ENCODE peak calls at places on chromosomes 3 and 15, in four cellular contexts. I, Z, E and W are unnamed samples.

GRCh38 chr15:79903626-79904025 is 6.8 kb upstream of the MTHFS start:
- DNase-seq in I (no peak), Z (no peak), E (no peak), W (no peak)

GRCh38 chr15:31263751-31264533 is 62.7 kb upstream of the KLF13 start:
- DNase-seq in I (peak), Z (peak), E (no peak), W (no peak)

GRCh38 chr3:84998545-84998944 is 39.8 kb downstream of the CADM2 start:
- DNase-seq in I (no peak), Z (no peak), E (no peak), W (no peak)

GRCh38 chr3:42652611-42653302 is 740 bp upstream of the ZBTB47 start:
- DNase-seq in I (no peak), Z (no peak), E (no peak), W (no peak)

GRCh38 chr3:55870576-55870975 is 383.5 kb upstream of the WNT5A start:
- DNase-seq in I (no peak), Z (no peak), E (no peak), W (no peak)

GRCh38 chr15:68818088-68818670 is 2.5 kb downstream of the ANP32A start:
- DNase-seq in I (peak), Z (peak), E (peak), W (no peak)

GRCh38 chr15:58521293-58521991 is 89.7 kb downstream of the LIPC start:
- DNase-seq in I (no peak), Z (no peak), E (peak), W (peak)

GRCh38 chr15:62323353-62323752 is 158.3 kb upstream of the C2CD4B start:
- DNase-seq in I (no peak), Z (no peak), E (peak), W (no peak)

GRCh38 chr15:68592054-68592453 is 13.3 kb downstream of the CORO2B start:
- DNase-seq in I (no peak), Z (no peak), E (no peak), W (no peak)

GRCh38 chr3:121651684-121652083 is 9.0 kb downstream of the HCLS1 start:
- DNase-seq in I (no peak), Z (no peak), E (no peak), W (no peak)

GRCh38 chr3:27114684-27115083 is 254.5 kb downstream of the NEK10 start:
- DNase-seq in I (no peak), Z (no peak), E (no peak), W (no peak)

GRCh38 chr15:73983211-73983727 is 8.8 kb downstream of the STOML1 start:
- DNase-seq in I (no peak), Z (no peak), E (no peak), W (no peak)

GRCh38 chr3:112405845-112406244 is 72.9 kb downstream of the CD200 start:
- DNase-seq in I (no peak), Z (no peak), E (no peak), W (no peak)

GRCh38 chr15:74847462-74847861 is 4.5 kb upstream of the ULK3 start:
- DNase-seq in I (no peak), Z (no peak), E (no peak), W (no peak)

GRCh38 chr3:29281265-29282228 is 676 bp downstream of the RBMS3 start:
- DNase-seq in I (no peak), Z (no peak), E (no peak), W (no peak)

GRCh38 chr15:35736150-35736549 is 190.2 kb upstream of the DPH6 start:
- DNase-seq in I (no peak), Z (no peak), E (no peak), W (no peak)

GRCh38 chr15:96049323-96049722 is 281.2 kb upstream of the NR2F2 start:
- DNase-seq in I (no peak), Z (no peak), E (no peak), W (no peak)

GRCh38 chr3:116254535-116254934 is 190.8 kb downstream of the LSAMP start:
- DNase-seq in I (no peak), Z (no peak), E (no peak), W (no peak)

GRCh38 chr3:74537164-74537563 is 77.3 kb downstream of the CNTN3 start:
- DNase-seq in I (no peak), Z (no peak), E (no peak), W (no peak)

GRCh38 chr3:64223809-64224570 is 1.3 kb downstream of the PRICKLE2 start:
- DNase-seq in I (no peak), Z (no peak), E (no peak), W (no peak)

GRCh38 chr3:71210257-71211002 is 373.1 kb downstream of the FOXP1 start:
- DNase-seq in I (no peak), Z (no peak), E (no peak), W (no peak)

GRCh38 chr3:112738366-112738765 is 97.4 kb upstream of the CCDC80 start:
- DNase-seq in I (no peak), Z (no peak), E (no peak), W (no peak)

GRCh38 chr3:117433439-117433838 is 723.9 kb downstream of the TUSC7 start:
- DNase-seq in I (no peak), Z (no peak), E (no peak), W (no peak)

GRCh38 chr3:173913397-173913796 is 515.9 kb downstream of the NLGN1 start:
- DNase-seq in I (no peak), Z (no peak), E (no peak), W (no peak)

GRCh38 chr3:137778941-137779340 is 14.8 kb downstream of the SOX14 start:
- DNase-seq in I (no peak), Z (no peak), E (peak), W (no peak)

GRCh38 chr3:115835946-115836345 is 212.6 kb downstream of the GAP43 start:
- DNase-seq in I (no peak), Z (no peak), E (no peak), W (no peak)

GRCh38 chr15:36479200-36479896 is 100.1 kb upstream of the CDIN1 start:
- DNase-seq in I (no peak), Z (no peak), E (peak), W (no peak)

GRCh38 chr3:186487037-186487436 is 57.1 kb downstream of the CRYGS start:
- DNase-seq in I (no peak), Z (no peak), E (no peak), W (no peak)

GRCh38 chr3:61715886-61716527 is 154.6 kb downstream of the PTPRG start:
- DNase-seq in I (no peak), Z (no peak), E (no peak), W (no peak)

GRCh38 chr15:98954411-98954810 is 53.2 kb downstream of the PGPEP1L start:
- DNase-seq in I (no peak), Z (no peak), E (no peak), W (no peak)

GRCh38 chr3:50577348-50577747 is 8.0 kb downstream of the HEMK1 start:
- DNase-seq in I (no peak), Z (no peak), E (no peak), W (no peak)

GRCh38 chr3:176785207-176785606 is 412.1 kb downstream of the TBL1XR1 start:
- DNase-seq in I (no peak), Z (no peak), E (no peak), W (no peak)

GRCh38 chr3:7875858-7876442 is 625.7 kb upstream of the LMCD1 start:
- DNase-seq in I (no peak), Z (no peak), E (no peak), W (no peak)

GRCh38 chr3:67602816-67603215 is 51.6 kb downstream of the SUCLG2 start:
- DNase-seq in I (no peak), Z (no peak), E (no peak), W (no peak)

GRCh38 chr3:151037746-151038145 is 47.7 kb upstream of the MED12L start:
- DNase-seq in I (no peak), Z (no peak), E (no peak), W (no peak)

GRCh38 chr3:191440532-191440931 is 20.4 kb upstream of the PYDC2 start:
- DNase-seq in I (no peak), Z (no peak), E (no peak), W (no peak)

GRCh38 chr3:194396897-194397756 is 1.9 kb downstream of the GP5 start:
- DNase-seq in I (no peak), Z (peak), E (peak), W (no peak)

GRCh38 chr3:126034481-126035361 is 49.2 kb downstream of the SLC41A3 start:
- DNase-seq in I (peak), Z (no peak), E (no peak), W (no peak)

GRCh38 chr15:76931397-76932089 is at the start of gene RCN2:
- DNase-seq in I (peak), Z (peak), E (peak), W (no peak)
- H3K27ac ChIP-seq in I (peak), Z (peak), E (peak), W (no peak)

GRCh38 chr3:177978948-177979347 is 557.3 kb upstream of the KCNMB2 start:
- DNase-seq in I (no peak), Z (no peak), E (no peak), W (no peak)
- H3K27ac ChIP-seq in I (no peak), Z (no peak), E (no peak), W (no peak)

GRCh38 chr15:25418202-25418601 is 20.6 kb downstream of the UBE3A start:
- DNase-seq in I (no peak), Z (no peak), E (no peak), W (no peak)
- H3K27ac ChIP-seq in I (no peak), Z (no peak), E (no peak), W (no peak)

DNA sequence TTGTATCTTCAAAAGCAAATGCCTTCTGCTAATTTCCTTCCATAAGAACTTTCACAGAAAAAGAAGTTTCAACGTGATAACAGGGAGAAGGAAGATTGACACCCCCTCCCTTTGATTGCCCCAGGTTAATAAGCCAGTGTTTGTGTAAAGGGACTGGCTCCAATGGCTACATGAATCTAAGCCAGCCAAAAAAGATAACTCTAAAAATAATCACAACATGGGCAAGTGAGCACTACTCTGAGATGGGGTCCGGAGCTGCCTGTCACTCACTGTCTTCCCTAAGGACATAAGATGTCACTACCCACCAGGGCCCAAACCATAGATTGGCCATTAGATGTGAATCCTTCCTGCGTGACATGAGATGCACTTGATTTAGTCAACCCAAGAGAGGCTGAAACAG is 17.6 kb upstream of the ST8SIA2 start:
- DNase-seq in I (no peak), Z (no peak), E (no peak), W (no peak)
- H3K27ac ChIP-seq in I (no peak), Z (no peak), E (no peak), W (no peak)

GRCh38 chr3:58041182-58041825 is 33.1 kb downstream of the FLNB start:
- DNase-seq in I (no peak), Z (no peak), E (no peak), W (no peak)
- H3K27ac ChIP-seq in I (no peak), Z (no peak), E (peak), W (no peak)

DNA sequence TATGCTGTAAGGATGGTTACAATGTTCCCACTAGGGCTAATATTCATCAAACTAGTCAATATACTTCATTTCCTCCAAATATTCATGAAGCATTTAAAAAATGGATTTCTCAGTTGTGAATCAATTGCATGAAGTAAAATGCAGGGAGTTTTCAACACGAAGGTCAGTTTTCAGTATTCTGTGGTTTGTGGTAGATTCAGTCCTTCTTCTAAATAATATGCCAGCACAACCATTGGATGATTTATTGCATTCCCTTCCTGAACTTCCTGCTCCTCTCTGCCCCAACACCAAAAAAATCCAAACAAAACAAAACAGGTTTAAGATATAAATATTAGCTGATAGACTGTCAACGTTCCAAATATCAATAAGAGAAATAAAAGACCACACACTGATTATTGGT is 92.8 kb upstream of the STT3B start:
- DNase-seq in I (no peak), Z (no peak), E (no peak), W (no peak)
- H3K27ac ChIP-seq in I (no peak), Z (no peak), E (no peak), W (no peak)

DNA sequence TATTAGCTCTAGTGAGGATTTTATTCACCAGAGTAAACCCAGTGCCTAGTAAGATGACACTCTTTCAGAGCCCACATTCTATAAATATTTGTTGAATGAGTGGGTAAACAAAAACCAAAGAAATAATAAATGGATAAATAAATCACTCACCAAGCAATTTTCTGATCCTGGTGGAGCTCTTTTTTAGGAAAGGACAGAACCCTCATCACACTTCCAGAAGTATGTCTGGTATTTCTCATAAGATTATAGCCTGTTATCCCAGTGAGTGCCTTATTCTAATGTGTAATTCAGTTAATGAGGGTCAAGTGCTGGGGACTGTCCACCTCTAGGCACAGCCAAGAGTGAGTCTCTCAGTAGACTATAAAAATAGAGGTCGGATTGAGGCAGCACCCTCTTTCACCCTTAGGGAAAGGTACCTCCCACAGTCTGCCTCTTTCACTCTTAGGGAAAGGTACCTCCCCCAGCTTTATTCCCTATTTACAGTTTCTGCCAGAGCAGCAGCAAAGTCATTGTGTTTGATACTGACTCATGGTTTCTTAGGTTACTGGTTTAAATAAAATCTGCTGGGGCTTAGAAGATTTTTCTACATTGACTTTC is 144.9 kb downstream of the STAC start:
- DNase-seq in I (no peak), Z (no peak), E (peak), W (no peak)
- H3K27ac ChIP-seq in I (no peak), Z (no peak), E (no peak), W (no peak)

DNA sequence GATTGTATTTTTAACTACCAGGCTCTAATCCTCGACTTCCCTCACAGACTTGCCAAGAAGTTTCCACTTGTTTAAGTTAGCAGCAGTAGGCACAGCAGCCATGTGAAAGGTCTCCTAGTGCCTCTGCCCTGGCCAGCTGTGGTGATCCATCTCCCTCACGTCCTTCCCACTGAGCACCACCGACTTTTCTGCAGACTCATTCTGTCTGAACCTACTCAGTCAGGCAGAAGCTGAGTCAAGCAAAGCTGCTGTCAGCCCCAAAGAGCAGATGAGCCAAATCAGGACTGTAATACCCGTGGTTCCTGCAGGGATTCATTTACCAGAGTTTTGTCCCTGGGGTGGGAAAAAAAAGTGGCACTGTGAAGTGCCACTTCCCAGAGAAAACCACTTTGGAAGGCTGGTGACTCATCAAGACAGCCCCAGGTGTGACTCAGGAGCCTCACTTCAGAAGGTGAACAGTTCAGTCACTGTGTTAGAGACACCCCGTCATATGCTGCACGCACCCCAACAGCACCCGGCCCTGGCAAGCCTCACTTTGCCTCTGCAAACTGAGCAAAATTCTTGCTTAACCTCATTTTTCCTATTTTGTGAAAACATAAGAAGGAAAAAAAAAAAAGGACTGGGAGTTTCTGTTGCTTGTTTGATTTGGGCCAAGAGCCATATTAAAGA is 76.0 kb downstream of the WWTR1 start:
- DNase-seq in I (no peak), Z (no peak), E (no peak), W (no peak)
- H3K27ac ChIP-seq in I (no peak), Z (no peak), E (no peak), W (peak)

GRCh38 chr3:157071744-157072525 is 88.0 kb downstream of the CCNL1 start:
- DNase-seq in I (no peak), Z (no peak), E (no peak), W (no peak)

GRCh38 chr3:157069406-157069805 is 90.5 kb downstream of the CCNL1 start:
- DNase-seq in I (no peak), Z (no peak), E (no peak), W (no peak)

GRCh38 chr3:157070600-157070999 is 89.3 kb downstream of the CCNL1 start:
- DNase-seq in I (no peak), Z (no peak), E (no peak), W (no peak)

GRCh38 chr3:157067114-157067513 is 92.8 kb downstream of the CCNL1 start:
- DNase-seq in I (no peak), Z (peak), E (no peak), W (no peak)

DNA sequence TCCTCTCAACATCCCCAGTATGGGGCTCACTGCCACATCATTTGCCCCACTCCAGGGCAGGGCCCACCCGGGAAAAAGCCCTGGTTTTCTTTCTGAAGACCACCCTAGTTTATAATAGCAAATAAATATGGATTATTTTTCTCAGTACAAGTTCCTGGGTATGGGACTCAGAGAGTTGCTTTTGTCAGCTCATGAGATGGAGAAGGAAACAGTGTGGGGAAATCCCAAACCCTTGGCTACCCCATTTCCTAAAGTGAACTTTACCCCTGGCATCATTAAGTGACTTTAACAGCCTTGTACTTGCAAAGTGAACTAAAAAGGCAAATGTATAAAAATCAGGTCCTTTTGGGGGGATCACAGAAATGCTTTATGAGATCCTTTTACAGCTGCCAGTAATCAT is 89.8 kb downstream of the CCNL1 start:
- DNase-seq in I (no peak), Z (no peak), E (no peak), W (no peak)
- H3K27ac ChIP-seq in I (no peak), Z (no peak), E (no peak), W (no peak)

DNA sequence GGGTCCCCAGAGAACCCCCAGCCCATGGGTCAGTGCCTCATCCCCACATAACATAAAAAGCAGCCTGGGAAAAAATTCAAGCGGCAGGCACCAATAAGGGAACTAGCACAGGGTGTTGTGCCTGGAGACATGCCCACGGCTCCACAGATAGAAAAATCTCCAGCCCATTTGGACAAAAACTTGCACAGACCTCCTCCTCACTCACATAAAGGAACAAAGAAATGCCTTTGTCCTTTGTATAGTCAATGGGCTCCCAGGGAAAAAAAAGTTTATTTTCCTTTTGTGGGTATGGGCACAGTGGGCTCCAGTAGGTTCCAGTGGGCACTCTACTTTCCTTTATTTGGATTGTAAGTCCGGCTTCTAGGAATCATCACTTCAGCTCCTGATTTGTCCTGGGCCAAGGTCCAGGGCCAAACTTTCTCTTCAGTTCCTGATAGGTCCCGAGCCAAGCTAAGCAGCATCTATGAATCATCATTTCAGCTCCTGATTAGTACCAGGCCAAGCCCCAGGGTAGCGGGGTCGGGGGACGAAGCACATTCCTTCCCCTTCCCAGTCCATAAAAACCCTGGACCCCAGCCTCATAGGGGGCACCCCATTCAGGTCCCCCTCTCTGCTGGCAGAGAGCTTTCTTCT is 1.6 kb upstream of the DNAH12 start:
- DNase-seq in I (no peak), Z (no peak), E (no peak), W (no peak)
- H3K27ac ChIP-seq in I (no peak), Z (no peak), E (no peak), W (no peak)